ENCODE peak calls at places on chromosome 2, in four cellular contexts. One of them, this sample, is unnamed.

GRCh38 chr2:196278491-196278911 is 107.1 kb upstream of the STK17B start:
- DNase-seq in activated naive CD4-positive, alpha-beta T cell treated with anti-CD3 and anti-CD28 coated beads for 36 hours: peak
- DNase-seq in AG04450: no peak
- DNase-seq in KBM-7: no peak
- DNase-seq in this sample: peak

GRCh38 chr2:128607981-128608506 is 289.4 kb upstream of the HS6ST1 start:
- DNase-seq in activated naive CD4-positive, alpha-beta T cell treated with anti-CD3 and anti-CD28 coated beads for 36 hours: peak
- DNase-seq in AG04450: no peak
- DNase-seq in KBM-7: no peak
- DNase-seq in this sample: peak

GRCh38 chr2:213105212-213105611 is 46.2 kb downstream of the IKZF2 start:
- DNase-seq in activated naive CD4-positive, alpha-beta T cell treated with anti-CD3 and anti-CD28 coated beads for 36 hours: no peak
- DNase-seq in AG04450: no peak
- DNase-seq in KBM-7: no peak
- DNase-seq in this sample: peak

GRCh38 chr2:161965994-161966393 is 108.0 kb downstream of the DPP4 start:
- DNase-seq in activated naive CD4-positive, alpha-beta T cell treated with anti-CD3 and anti-CD28 coated beads for 36 hours: no peak
- DNase-seq in AG04450: no peak
- DNase-seq in KBM-7: peak
- DNase-seq in this sample: peak

GRCh38 chr2:240960309-240960962 is 38.0 kb upstream of the SNED1 start:
- DNase-seq in activated naive CD4-positive, alpha-beta T cell treated with anti-CD3 and anti-CD28 coated beads for 36 hours: no peak
- DNase-seq in AG04450: no peak
- DNase-seq in KBM-7: no peak
- DNase-seq in this sample: no peak

GRCh38 chr2:231222318-231223000 is 24.0 kb downstream of the ARMC9 start:
- DNase-seq in activated naive CD4-positive, alpha-beta T cell treated with anti-CD3 and anti-CD28 coated beads for 36 hours: no peak
- DNase-seq in AG04450: peak
- DNase-seq in KBM-7: no peak
- DNase-seq in this sample: no peak

GRCh38 chr2:156385242-156385641 is 50.9 kb upstream of the GPD2 start:
- DNase-seq in activated naive CD4-positive, alpha-beta T cell treated with anti-CD3 and anti-CD28 coated beads for 36 hours: peak
- DNase-seq in AG04450: no peak
- DNase-seq in KBM-7: no peak
- DNase-seq in this sample: no peak

GRCh38 chr2:35933031-35933430 is 422.5 kb upstream of the CRIM1 start:
- DNase-seq in activated naive CD4-positive, alpha-beta T cell treated with anti-CD3 and anti-CD28 coated beads for 36 hours: no peak
- DNase-seq in AG04450: no peak
- DNase-seq in KBM-7: no peak
- DNase-seq in this sample: peak

GRCh38 chr2:147487286-147487979 is 357.4 kb upstream of the ACVR2A start:
- DNase-seq in activated naive CD4-positive, alpha-beta T cell treated with anti-CD3 and anti-CD28 coated beads for 36 hours: no peak
- DNase-seq in AG04450: no peak
- DNase-seq in KBM-7: no peak
- DNase-seq in this sample: no peak

GRCh38 chr2:25688236-25688635 is 14.9 kb upstream of the DTNB start:
- DNase-seq in activated naive CD4-positive, alpha-beta T cell treated with anti-CD3 and anti-CD28 coated beads for 36 hours: no peak
- DNase-seq in AG04450: no peak
- DNase-seq in KBM-7: no peak
- DNase-seq in this sample: no peak

GRCh38 chr2:134132487-134132857 is 121.4 kb upstream of the MGAT5 start:
- DNase-seq in activated naive CD4-positive, alpha-beta T cell treated with anti-CD3 and anti-CD28 coated beads for 36 hours: no peak
- DNase-seq in AG04450: no peak
- DNase-seq in KBM-7: no peak
- DNase-seq in this sample: no peak

GRCh38 chr2:215552144-215552580 is 116.3 kb upstream of the FN1 start:
- DNase-seq in activated naive CD4-positive, alpha-beta T cell treated with anti-CD3 and anti-CD28 coated beads for 36 hours: no peak
- DNase-seq in AG04450: no peak
- DNase-seq in KBM-7: no peak
- DNase-seq in this sample: no peak

GRCh38 chr2:168350380-168350779 is 103.0 kb upstream of the STK39 start:
- DNase-seq in activated naive CD4-positive, alpha-beta T cell treated with anti-CD3 and anti-CD28 coated beads for 36 hours: no peak
- DNase-seq in AG04450: no peak
- DNase-seq in KBM-7: no peak
- DNase-seq in this sample: no peak

GRCh38 chr2:64277101-64277849 is 133.1 kb upstream of the PELI1 start:
- DNase-seq in activated naive CD4-positive, alpha-beta T cell treated with anti-CD3 and anti-CD28 coated beads for 36 hours: no peak
- DNase-seq in AG04450: no peak
- DNase-seq in KBM-7: no peak
- DNase-seq in this sample: peak

GRCh38 chr2:222479855-222480254 is 55.5 kb downstream of the SGPP2 start:
- DNase-seq in activated naive CD4-positive, alpha-beta T cell treated with anti-CD3 and anti-CD28 coated beads for 36 hours: no peak
- DNase-seq in AG04450: no peak
- DNase-seq in KBM-7: no peak
- DNase-seq in this sample: peak